ENCODE peak calls at places on chromosomes 13 and 19, in five cellular contexts. C, Z, D, G and O are unnamed samples.

GRCh38 chr13:83906240-83906820 is 24.1 kb upstream of the SLITRK1 start:
- DNase-seq in C (no peak), Z (no peak), D (no peak), G (no peak), O (no peak)

GRCh38 chr19:47429140-47429793 is 9.9 kb upstream of the MEIS3 start:
- DNase-seq in C (no peak), Z (no peak), D (no peak), G (no peak), O (no peak)

GRCh38 chr19:12994701-12995595 is at the start of gene NFIX:
- DNase-seq in C (peak; percentile 70), Z (no peak), D (peak; percentile 78), G (peak; percentile 74), O (no peak)

GRCh38 chr19:55777528-55777927 is 8.6 kb downstream of the RFPL4AL1 start:
- DNase-seq in C (no peak), Z (no peak), D (no peak), G (no peak), O (no peak)

GRCh38 chr13:20340759-20341161 is 108.6 kb upstream of the GJB6 start:
- DNase-seq in C (no peak), Z (no peak), D (no peak), G (no peak), O (no peak)

GRCh38 chr13:91346848-91347211 is 657 bp upstream of the MIR17HG start:
- DNase-seq in C (no peak), Z (no peak), D (no peak), G (peak; percentile 32), O (no peak)

GRCh38 chr13:20528451-20528850 is 2.8 kb upstream of the CRYL1 start:
- DNase-seq in C (no peak), Z (no peak), D (no peak), G (no peak), O (no peak)

GRCh38 chr19:5141278-5141925 is 172.5 kb downstream of the KDM4B start:
- DNase-seq in C (no peak), Z (no peak), D (peak; percentile 8), G (peak; percentile 85), O (peak; percentile 37)

GRCh38 chr19:40778865-40779284 is 828 bp downstream of the RAB4B start:
- DNase-seq in C (no peak), Z (no peak), D (no peak), G (no peak), O (no peak)

GRCh38 chr13:97224544-97225324 is 2.6 kb downstream of the MBNL2 start:
- DNase-seq in C (no peak), Z (no peak), D (no peak), G (peak; percentile 84), O (peak; percentile 69)

GRCh38 chr19:54462713-54463530 is 656 bp downstream of the LENG9 start:
- DNase-seq in C (peak; percentile 82), Z (no peak), D (peak; percentile 77), G (peak; percentile 82), O (peak; percentile 36)

GRCh38 chr19:10390652-10391286 is 10.4 kb upstream of the TYK2 start:
- DNase-seq in C (peak; percentile 80), Z (no peak), D (peak; percentile 45), G (peak; percentile 77), O (peak; percentile 62)

GRCh38 chr13:73715910-73716257 is 418.3 kb downstream of the KLF12 start:
- DNase-seq in C (no peak), Z (no peak), D (no peak), G (no peak), O (no peak)

GRCh38 chr13:75935805-75936204 is 299.7 kb downstream of the LMO7 start:
- DNase-seq in C (no peak), Z (no peak), D (no peak), G (no peak), O (no peak)

GRCh38 chr13:75927183-75927582 is 291.1 kb downstream of the LMO7 start:
- DNase-seq in C (no peak), Z (no peak), D (no peak), G (no peak), O (no peak)

GRCh38 chr13:75929074-75929473 is 292.9 kb downstream of the LMO7 start:
- DNase-seq in C (no peak), Z (no peak), D (no peak), G (no peak), O (no peak)

GRCh38 chr13:75934889-75935288 is 298.8 kb downstream of the LMO7 start:
- DNase-seq in C (no peak), Z (no peak), D (no peak), G (no peak), O (peak; percentile 25)

DNA sequence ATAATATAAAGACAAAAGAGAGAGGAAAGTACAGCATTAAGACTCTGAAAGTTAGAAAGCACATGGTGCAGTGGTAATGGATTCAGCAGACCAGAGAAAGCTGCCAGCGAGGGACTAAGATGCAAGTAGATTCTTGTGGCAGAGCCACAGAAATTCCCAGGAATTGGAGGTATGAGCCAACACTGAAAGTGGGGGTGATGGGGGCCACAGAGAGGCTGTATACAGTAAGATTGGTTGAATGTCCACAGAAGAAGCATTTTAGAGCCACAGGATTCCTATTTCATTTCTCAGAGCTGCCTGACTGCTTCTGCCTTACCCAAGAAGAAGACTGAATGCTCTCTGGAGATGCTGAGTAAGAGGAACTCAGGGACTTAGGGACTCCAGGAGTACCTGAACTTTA is 295.0 kb downstream of the LMO7 start:
- DNase-seq in C (no peak), Z (no peak), D (no peak), G (no peak), O (no peak)
- H3K27me3 ChIP-seq in C (no peaks in the 10 kb centered on the region), Z (no peaks in the 10 kb centered on the region), D (no peaks in the 10 kb centered on the region), G (no peaks in the 10 kb centered on the region), O (no peaks in the 10 kb centered on the region)

GRCh38 chr19:17069249-17069648 is 6.0 kb downstream of the HAUS8 start:
- DNase-seq in C (no peak), Z (no peak), D (no peak), G (no peak), O (no peak)
- TF ChIP-seq CTCF in C (no peak), Z (no peak), D (no peak), G (no peak), O (peak; percentile 15)

DNA sequence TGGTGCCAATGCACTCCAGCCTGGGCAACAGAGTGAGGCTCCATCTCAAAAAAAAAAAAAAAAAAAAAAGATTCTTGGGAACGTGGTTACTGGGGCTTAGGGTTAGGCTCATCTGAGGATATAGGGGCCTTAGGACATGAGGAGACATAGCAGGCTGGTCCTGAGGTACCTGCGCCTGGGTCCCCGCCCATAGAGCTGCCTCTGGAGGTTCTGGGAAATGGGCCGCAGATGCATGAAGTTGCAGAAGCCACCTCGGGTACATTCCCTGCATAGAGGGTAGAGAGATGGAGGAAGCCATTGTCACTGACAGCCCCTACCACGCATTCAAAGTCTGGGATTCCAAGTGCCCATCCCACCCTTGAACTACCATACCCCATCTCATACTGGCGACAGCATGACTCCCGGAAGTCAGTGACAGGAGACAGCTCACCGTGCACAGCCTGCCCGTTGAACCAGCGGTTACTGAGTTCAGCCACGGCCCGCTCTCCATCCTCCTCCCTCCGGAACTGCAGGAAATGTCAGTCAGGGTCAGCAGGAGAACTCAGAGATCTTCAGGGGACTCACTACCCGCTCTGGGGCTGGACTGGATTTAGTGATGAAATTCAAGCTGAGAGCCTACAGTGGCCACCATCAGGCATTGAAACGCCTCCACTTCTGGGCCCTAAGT is 1.4 kb downstream of the U2AF1L4 start:
- DNase-seq in C (no peak), Z (no peak), D (no peak), G (no peak), O (no peak)
- H3K4me3 ChIP-seq in C (peak overlapping the region; percentile 94), Z (no peak overlapping the region), D (peak overlapping the region; percentile 84), G (no peak overlapping the region), O (no peak overlapping the region)

GRCh38 chr19:32199501-32200040 is 145.8 kb upstream of the ZNF507 start:
- DNase-seq in C (no peak), Z (no peak), D (no peak), G (no peak), O (no peak)
- H3K27me3 ChIP-seq in C (no peaks in the 10 kb centered on the region), Z (no peaks in the 10 kb centered on the region), D (peaks cover 5% of the 10 kb centered on the region), G (no peaks in the 10 kb centered on the region), O (no peaks in the 10 kb centered on the region)

GRCh38 chr13:33072282-33072681 is 56.1 kb downstream of the KL start:
- DNase-seq in C (no peak), Z (no peak), D (no peak), G (no peak), O (no peak)

GRCh38 chr13:33066329-33066728 is 50.1 kb downstream of the KL start:
- DNase-seq in C (no peak), Z (no peak), D (no peak), G (no peak), O (no peak)

GRCh38 chr13:33070713-33071112 is 54.5 kb downstream of the KL start:
- DNase-seq in C (no peak), Z (no peak), D (no peak), G (no peak), O (no peak)

GRCh38 chr13:33072759-33073158 is 56.5 kb downstream of the KL start:
- DNase-seq in C (no peak), Z (no peak), D (no peak), G (no peak), O (no peak)

GRCh38 chr13:33069365-33069764 is 53.1 kb downstream of the KL start:
- DNase-seq in C (no peak), Z (no peak), D (no peak), G (no peak), O (no peak)
- TF ChIP-seq CTCF in C (no peak), Z (no peak), D (peak; percentile 37), G (peak; percentile 13), O (no peak)

DNA sequence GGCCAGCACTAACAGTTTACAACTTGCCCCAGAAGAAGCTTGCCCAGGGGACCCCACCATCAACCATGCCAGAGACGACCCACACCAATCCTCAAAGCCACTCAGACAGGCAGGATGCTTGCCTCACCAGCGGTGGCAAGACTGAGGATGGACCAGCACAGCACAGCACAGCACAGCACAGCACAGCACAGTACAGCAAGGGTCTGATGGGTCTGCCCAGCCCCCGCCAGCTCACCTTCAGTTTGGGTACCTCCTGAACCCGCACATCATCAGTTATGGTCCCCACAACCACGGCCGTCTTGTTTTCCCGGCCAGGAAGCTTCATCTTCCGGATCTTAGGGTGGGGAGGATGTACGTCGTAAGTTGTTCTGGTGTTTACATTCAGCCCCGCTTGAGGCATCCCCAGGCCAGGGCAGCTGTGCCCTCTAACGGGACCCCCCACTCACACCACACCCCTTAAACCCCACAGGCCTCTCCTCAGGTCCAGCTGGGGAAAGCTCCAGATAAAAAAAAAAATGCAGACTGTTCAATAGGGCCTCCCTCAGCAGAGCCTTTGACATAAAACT is 1.7 kb upstream of the FAM83E start:
- DNase-seq in C (no peak), Z (no peak), D (no peak), G (no peak), O (no peak)
- H3K4me3 ChIP-seq in C (no peak overlapping the region), Z (peak overlapping the region; percentile 85), D (no peak overlapping the region), G (no peak overlapping the region), O (peak overlapping the region; percentile 98)

GRCh38 chr13:75175575-75175974 is 306.4 kb downstream of the TBC1D4 start:
- DNase-seq in C (no peak), Z (no peak), D (no peak), G (no peak), O (peak; percentile 65)
- H3K27me3 ChIP-seq in C (no peaks in the 10 kb centered on the region), Z (no peaks in the 10 kb centered on the region), D (no peaks in the 10 kb centered on the region), G (no peaks in the 10 kb centered on the region), O (no peaks in the 10 kb centered on the region)

GRCh38 chr13:33119022-33119735 is 103.0 kb downstream of the KL start:
- DNase-seq in C (no peak), Z (no peak), D (no peak), G (no peak), O (no peak)
- TF ChIP-seq CTCF in C (no peak), Z (no peak), D (no peak), G (no peak), O (no peak)

GRCh38 chr13:114034481-114034891 is 60.6 kb upstream of the C13orf46 start:
- DNase-seq in C (no peak), Z (no peak), D (no peak), G (no peak), O (no peak)
- H3K4me3 ChIP-seq in C (no peak overlapping the region), Z (no peak overlapping the region), D (no peak overlapping the region), G (no peak overlapping the region), O (no peak overlapping the region)